ENCODE peak calls at places on chromosomes 5 and 9, in five cellular contexts. W is GDM1, R is Right ventricle myocardium superior, G is activated T-cell treated with anti-CD3 and anti-CD28 coated beads for 1 hour, T is B cell. Z is an unnamed sample.
A peak's percentile ranks its signal among the peaks of the same experiment; 100 is the strongest.

GRCh38 chr9:95494416-95495371 is 22.1 kb downstream of the PTCH1 start:
- DNase-seq in R (no peak), T (peak; percentile 66), G (peak; percentile 78), W (no peak), Z (no peak)

GRCh38 chr9:3768286-3768685 is 242.5 kb upstream of the RFX3 start:
- DNase-seq in T (no peak), W (no peak), G (no peak), R (no peak), Z (no peak)

GRCh38 chr5:154755361-154756202 is at the start of gene LARP1:
- DNase-seq in T (no peak), G (peak; percentile 19), W (no peak), R (peak; percentile 71), Z (no peak)

GRCh38 chr5:56580864-56581263 is 234.5 kb upstream of the MAP3K1 start:
- DNase-seq in G (no peak), R (no peak), T (no peak), W (no peak), Z (no peak)

GRCh38 chr9:88775037-88775471 is 216.2 kb upstream of the S1PR3 start:
- DNase-seq in T (no peak), R (no peak), W (no peak), G (no peak), Z (peak; percentile 77)

GRCh38 chr9:5815421-5815820 is 17.5 kb downstream of the ERMP1 start:
- DNase-seq in T (no peak), W (no peak), R (no peak), G (no peak), Z (no peak)

GRCh38 chr5:168884040-168884439 is 304.9 kb upstream of the PANK3 start:
- DNase-seq in R (no peak), G (no peak), W (no peak), T (no peak), Z (no peak)

GRCh38 chr5:148374693-148375360 is 8.9 kb upstream of the FBXO38 start:
- DNase-seq in T (no peak), W (peak; percentile 16), G (no peak), R (no peak), Z (peak; percentile 63)

GRCh38 chr9:135914921-135915320 is 7.6 kb upstream of the CAMSAP1 start:
- DNase-seq in R (no peak), G (no peak), W (no peak), T (no peak), Z (no peak)

GRCh38 chr5:126900796-126901195 is 123.9 kb downstream of the LMNB1 start:
- DNase-seq in W (no peak), G (no peak), R (no peak), T (no peak), Z (no peak)